ENCODE peak calls at places on chromosomes 1 and 21, in six cellular contexts. H is body of pancreas; T is DMS79; Z is stimulated activated CD8-positive, alpha-beta memory T cell treated with anti-CD3 and anti-CD28 coated beads, Interleukin-2, amount 100 ng/mL, for 1 hour; X is amniotic stem cell; R is GM12865. U is an unnamed sample.

GRCh38 chr1:89166705-89167104 is 9.1 kb downstream of the GBP7 start:
- DNase-seq in R (no peak), Z (no peak), H (no peak), X (no peak), T (no peak), U (no peak)

GRCh38 chr1:180311011-180311730 is 81.1 kb downstream of the LHX4 start:
- DNase-seq in Z (no peak), T (no peak), H (no peak), X (no peak), R (no peak), U (no peak)

GRCh38 chr1:236400061-236400638 is 6.1 kb downstream of the EDARADD start:
- DNase-seq in Z (no peak), T (no peak), R (no peak), H (no peak), X (no peak), U (no peak)

GRCh38 chr1:23699280-23700179 is 7.9 kb downstream of the RPL11 start:
- DNase-seq in H (no peak), R (peak), T (no peak), X (no peak), Z (no peak), U (no peak)

GRCh38 chr1:70714149-70714548 is 303.1 kb downstream of the CTH start:
- DNase-seq in Z (no peak), T (no peak), X (no peak), H (no peak), R (no peak), U (no peak)

GRCh38 chr1:166139735-166140134 is 27.1 kb downstream of the FAM78B start:
- DNase-seq in T (no peak), R (no peak), H (no peak), X (no peak), Z (no peak), U (no peak)

GRCh38 chr1:39322431-39322830 is 117.9 kb downstream of the MACF1 start:
- DNase-seq in H (no peak), R (no peak), X (no peak), Z (no peak), T (no peak), U (no peak)

GRCh38 chr1:154501423-154502065 is 475 bp upstream of the TDRD10 start:
- DNase-seq in Z (no peak), X (no peak), R (no peak), T (no peak), H (peak), U (no peak)

GRCh38 chr1:109250454-109251276 is 1.3 kb downstream of the CELSR2 start:
- DNase-seq in X (no peak), Z (no peak), R (no peak), H (no peak), T (no peak), U (no peak)

GRCh38 chr1:201758508-201759050 is 70.4 kb upstream of the IPO9 start:
- DNase-seq in T (peak), X (no peak), R (no peak), H (no peak), Z (no peak), U (no peak)

GRCh38 chr1:28642056-28642846 is 616 bp downstream of the TAF12 start:
- DNase-seq in T (no peak), R (no peak), H (no peak), Z (no peak), X (no peak), U (no peak)

GRCh38 chr1:2238361-2239055 is 10.4 kb downstream of the SKI start:
- DNase-seq in Z (no peak), X (no peak), R (no peak), T (no peak), H (peak), U (no peak)

GRCh38 chr1:11634759-11635158 is 19.5 kb downstream of the FBXO2 start:
- DNase-seq in H (no peak), Z (no peak), T (peak), R (no peak), X (no peak), U (no peak)

GRCh38 chr1:15919316-15919715 is 56.6 kb downstream of the ZBTB17 start:
- DNase-seq in Z (peak), R (peak), T (no peak), H (no peak), X (no peak), U (no peak)

GRCh38 chr1:224896130-224896781 is 33.2 kb upstream of the DNAH14 start:
- DNase-seq in H (no peak), Z (no peak), R (no peak), X (no peak), T (no peak), U (no peak)

GRCh38 chr1:218156602-218157001 is 128.5 kb upstream of the RRP15 start:
- DNase-seq in Z (no peak), R (no peak), H (peak), X (no peak), T (no peak), U (no peak)

GRCh38 chr1:116001739-116002487 is 25.6 kb downstream of the SLC22A15 start:
- DNase-seq in Z (no peak), R (no peak), X (no peak), H (peak), T (no peak), U (no peak)

GRCh38 chr1:228361314-228362140 is 45.1 kb downstream of the TRIM11 start:
- DNase-seq in H (no peak), Z (no peak), X (no peak), R (no peak), T (no peak), U (no peak)

GRCh38 chr1:232425421-232425820 is 204.5 kb downstream of the SIPA1L2 start:
- DNase-seq in T (no peak), X (no peak), R (no peak), Z (no peak), H (no peak), U (no peak)

GRCh38 chr1:51418384-51418959 is 88.1 kb upstream of the TTC39A start:
- DNase-seq in X (no peak), T (no peak), R (no peak), H (no peak), Z (no peak), U (no peak)

GRCh38 chr21:37765501-37765900 is 150.8 kb downstream of the KCNJ6 start:
- DNase-seq in H (no peak), R (no peak), T (no peak), X (no peak), Z (no peak), U (no peak)

GRCh38 chr1:110084226-110085078 is 14.0 kb upstream of the ALX3 start:
- DNase-seq in X (no peak), H (peak), R (peak), T (no peak), Z (no peak), U (no peak)

GRCh38 chr1:111140680-111140967 is 601 bp downstream of the CEPT1 start:
- DNase-seq in Z (no peak), X (peak), T (no peak), R (peak), H (no peak), U (no peak)

GRCh38 chr1:184792450-184792969 is 37.9 kb upstream of the EDEM3 start:
- DNase-seq in H (peak), X (peak), R (no peak), Z (no peak), T (no peak), U (peak)

GRCh38 chr1:25683731-25684130 is 67.1 kb downstream of the MAN1C1 start:
- DNase-seq in H (no peak), X (no peak), R (no peak), Z (no peak), T (no peak), U (no peak)

GRCh38 chr1:59025898-59026426 is 242.1 kb upstream of the JUN start:
- DNase-seq in H (no peak), Z (no peak), X (no peak), R (peak), T (peak), U (no peak)